ENCODE peak calls at places on chromosomes 16 and 17, in four cellular contexts. One of them, this sample, is unnamed.

GRCh38 chr16:23359092-23359760 is 57.1 kb downstream of the SCNN1B start:
- DNase-seq in effector CD4-positive, alpha-beta T cell: no peak
- DNase-seq in globus pallidus: no peak
- DNase-seq in cerebellar nuclear complex: no peak
- DNase-seq in this sample: no peak

GRCh38 chr16:26824469-26824868 is 242.3 kb upstream of the C16orf82 start:
- DNase-seq in effector CD4-positive, alpha-beta T cell: no peak
- DNase-seq in globus pallidus: no peak
- DNase-seq in cerebellar nuclear complex: no peak
- DNase-seq in this sample: no peak

GRCh38 chr17:27407916-27408846 is 48.1 kb upstream of the KSR1 start:
- DNase-seq in effector CD4-positive, alpha-beta T cell: no peak
- DNase-seq in globus pallidus: no peak
- DNase-seq in cerebellar nuclear complex: no peak
- DNase-seq in this sample: no peak

GRCh38 chr16:71426069-71426879 is 15.6 kb downstream of the TLE7 start:
- DNase-seq in effector CD4-positive, alpha-beta T cell: peak; percentile 60
- DNase-seq in globus pallidus: no peak
- DNase-seq in cerebellar nuclear complex: no peak
- DNase-seq in this sample: peak; percentile 71

GRCh38 chr17:67055041-67055443 is 10.7 kb downstream of the CACNG1 start:
- DNase-seq in effector CD4-positive, alpha-beta T cell: no peak
- DNase-seq in globus pallidus: no peak
- DNase-seq in cerebellar nuclear complex: no peak
- DNase-seq in this sample: no peak

GRCh38 chr16:56277040-56277439 is 85.8 kb downstream of the GNAO1 start:
- DNase-seq in effector CD4-positive, alpha-beta T cell: no peak
- DNase-seq in globus pallidus: no peak
- DNase-seq in cerebellar nuclear complex: no peak
- DNase-seq in this sample: peak; percentile 76

GRCh38 chr17:19542247-19542646 is 8.6 kb downstream of the SLC47A1 start:
- DNase-seq in effector CD4-positive, alpha-beta T cell: no peak
- DNase-seq in globus pallidus: no peak
- DNase-seq in cerebellar nuclear complex: no peak
- DNase-seq in this sample: no peak

GRCh38 chr17:62626719-62627218 is 701 bp upstream of the MRC2 start:
- DNase-seq in effector CD4-positive, alpha-beta T cell: no peak
- DNase-seq in globus pallidus: no peak
- DNase-seq in cerebellar nuclear complex: no peak
- DNase-seq in this sample: no peak

GRCh38 chr16:3856367-3857141 is 24.0 kb downstream of the CREBBP start:
- DNase-seq in effector CD4-positive, alpha-beta T cell: no peak
- DNase-seq in globus pallidus: no peak
- DNase-seq in cerebellar nuclear complex: no peak
- DNase-seq in this sample: no peak

GRCh38 chr16:55048745-55049144 is 118.1 kb downstream of the IRX5 start:
- DNase-seq in effector CD4-positive, alpha-beta T cell: no peak
- DNase-seq in globus pallidus: no peak
- DNase-seq in cerebellar nuclear complex: no peak
- DNase-seq in this sample: no peak

GRCh38 chr17:35129154-35129972 is 7.9 kb downstream of the FNDC8 start:
- DNase-seq in effector CD4-positive, alpha-beta T cell: no peak
- DNase-seq in globus pallidus: no peak
- DNase-seq in cerebellar nuclear complex: no peak
- DNase-seq in this sample: no peak

GRCh38 chr16:75266738-75267630 is 15.6 kb upstream of the BCAR1 start:
- DNase-seq in effector CD4-positive, alpha-beta T cell: no peak
- DNase-seq in globus pallidus: peak; percentile 86
- DNase-seq in cerebellar nuclear complex: no peak
- DNase-seq in this sample: no peak

GRCh38 chr16:66357523-66357928 is 9.0 kb upstream of the CDH5 start:
- DNase-seq in effector CD4-positive, alpha-beta T cell: no peak
- DNase-seq in globus pallidus: peak; percentile 47
- DNase-seq in cerebellar nuclear complex: no peak
- DNase-seq in this sample: peak; percentile 68

GRCh38 chr17:55451758-55452468 is 30.3 kb upstream of the MMD start:
- DNase-seq in effector CD4-positive, alpha-beta T cell: no peak
- DNase-seq in globus pallidus: no peak
- DNase-seq in cerebellar nuclear complex: no peak
- DNase-seq in this sample: no peak

GRCh38 chr16:20844588-20844987 is 38.3 kb downstream of the REXO5 start:
- DNase-seq in effector CD4-positive, alpha-beta T cell: no peak
- DNase-seq in globus pallidus: no peak
- DNase-seq in cerebellar nuclear complex: no peak
- DNase-seq in this sample: no peak

GRCh38 chr17:49913226-49914095 is 55.5 kb upstream of the DLX4 start:
- DNase-seq in effector CD4-positive, alpha-beta T cell: no peak
- DNase-seq in globus pallidus: no peak
- DNase-seq in cerebellar nuclear complex: no peak
- DNase-seq in this sample: no peak

GRCh38 chr16:3022697-3023414 is 886 bp downstream of the HCFC1R1 start:
- DNase-seq in effector CD4-positive, alpha-beta T cell: no peak
- DNase-seq in globus pallidus: no peak
- DNase-seq in cerebellar nuclear complex: no peak
- DNase-seq in this sample: peak; percentile 24

GRCh38 chr17:47855737-47856136 is 4.8 kb upstream of the SP6 start:
- DNase-seq in effector CD4-positive, alpha-beta T cell: no peak
- DNase-seq in globus pallidus: no peak
- DNase-seq in cerebellar nuclear complex: no peak
- DNase-seq in this sample: no peak